ENCODE peak calls at places on chromosomes 12 and 14, in four cellular contexts. X is tibial artery, F is adrenal gland, H is prostate gland. P is an unnamed sample. For H3K9me3, the result is how much of the 10 kb centered on the place peaks cover.

GRCh38 chr12:119614705-119615104 is 21.1 kb downstream of the TMEM233 start:
- DNase-seq in X (no peak), F (no peak), H (no peak), P (no peak)

GRCh38 chr14:46999661-47000060 is 348.1 kb upstream of the RPL10L start:
- DNase-seq in X (no peak), F (no peak), H (no peak), P (no peak)

GRCh38 chr12:51533799-51534198 is 57.2 kb upstream of the SCN8A start:
- DNase-seq in X (no peak), F (no peak), H (no peak), P (no peak)

GRCh38 chr12:5232826-5233500 is 189.3 kb downstream of the KCNA5 start:
- DNase-seq in X (no peak), F (no peak), H (no peak), P (no peak)

GRCh38 chr12:120687570-120688289 is 781 bp downstream of the MLEC start:
- DNase-seq in X (peak), F (no peak), H (no peak), P (peak)

GRCh38 chr14:72401632-72402428 is 469.6 kb downstream of the RGS6 start:
- DNase-seq in X (no peak), F (no peak), H (no peak), P (no peak)

GRCh38 chr12:98574110-98574509 is 19.4 kb upstream of the SLC25A3 start:
- DNase-seq in X (no peak), F (no peak), H (no peak), P (no peak)

GRCh38 chr12:121117226-121117777 is 15.4 kb upstream of the P2RX7 start:
- DNase-seq in X (no peak), F (no peak), H (no peak), P (no peak)

GRCh38 chr12:76144253-76144564 is 59.7 kb upstream of the NAP1L1 start:
- DNase-seq in X (peak), F (no peak), H (no peak), P (peak)

GRCh38 chr12:5295151-5295550 is 136.8 kb upstream of the NTF3 start:
- DNase-seq in X (no peak), F (no peak), H (no peak), P (no peak)

GRCh38 chr14:100281286-100282082 is 24.8 kb downstream of the SLC25A29 start:
- DNase-seq in X (no peak), F (peak), H (no peak), P (no peak)

GRCh38 chr14:55071870-55072640 is 20.6 kb downstream of the MAPK1IP1L start:
- DNase-seq in X (no peak), F (no peak), H (no peak), P (no peak)

GRCh38 chr12:6792522-6793201 is 3.3 kb downstream of the CD4 start:
- DNase-seq in X (peak), F (peak), H (no peak), P (no peak)

GRCh38 chr14:51738754-51739153 is 87.0 kb downstream of the FRMD6 start:
- DNase-seq in X (no peak), F (no peak), H (no peak), P (no peak)

GRCh38 chr14:74706101-74706500 is 6.8 kb downstream of the AREL1 start:
- DNase-seq in X (no peak), F (no peak), H (peak), P (no peak)

GRCh38 chr12:25822281-25822680 is 136.2 kb upstream of the RASSF8 start:
- DNase-seq in X (no peak), F (no peak), H (no peak), P (no peak)

GRCh38 chr14:24055971-24056799 is 4.4 kb downstream of the CARMIL3 start:
- DNase-seq in X (peak), F (no peak), H (no peak), P (no peak)

GRCh38 chr12:49965836-49966235 is 4.2 kb downstream of the AQP5 start:
- DNase-seq in X (no peak), F (no peak), H (no peak), P (no peak)

DNA sequence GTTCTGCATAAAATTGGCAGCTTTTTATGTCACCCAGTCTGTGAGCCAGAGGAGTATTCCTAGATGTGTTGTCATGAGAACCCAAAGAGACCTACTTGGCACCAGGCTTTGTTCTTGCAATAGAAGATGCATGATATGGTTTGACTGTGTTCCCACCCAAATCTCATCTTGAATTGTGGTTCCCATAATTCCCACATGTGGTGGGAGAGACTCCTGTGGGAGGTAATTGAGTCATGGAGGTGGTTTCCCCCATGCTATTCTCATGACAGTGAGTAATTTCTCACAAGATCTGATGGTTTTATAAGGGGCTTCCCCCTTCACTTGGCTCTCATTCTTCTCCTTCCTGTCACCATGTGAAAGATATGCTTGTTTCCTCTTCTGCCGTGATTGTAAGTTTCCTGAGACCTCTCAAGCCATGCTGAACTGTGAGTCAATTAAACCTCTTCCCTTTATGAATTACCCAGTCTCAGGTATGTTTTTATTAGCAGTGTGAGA is 572.0 kb upstream of the ATP2B1 start:
- DNase-seq in X (no peak), F (no peak), H (no peak), P (no peak)
- H3K9me3 ChIP-seq in X (under half), F (under half), H (under half), P (under half)

DNA sequence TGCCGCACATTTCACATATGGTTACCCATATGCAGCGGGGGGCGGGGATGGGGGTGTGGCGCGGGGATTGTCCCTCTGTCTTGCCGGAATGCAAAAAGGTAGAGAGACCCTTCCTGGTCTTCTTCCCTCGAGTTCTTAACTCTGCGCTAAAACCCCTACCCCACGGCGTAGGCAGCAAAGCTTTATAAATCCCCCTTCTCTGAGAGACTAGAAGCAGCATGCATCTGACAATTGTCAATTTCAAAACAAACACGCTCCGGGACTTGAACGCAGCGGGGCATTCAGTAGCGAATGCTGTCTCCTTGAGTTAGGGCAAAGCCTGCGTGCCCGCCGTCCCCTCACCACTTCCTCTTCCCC is 1.8 kb downstream of the PRMT8 start:
- DNase-seq in X (no peak), F (no peak), H (no peak), P (no peak)
- H3K4me3 ChIP-seq in X (no peak), F (no peak), H (no peak), P (no peak)

GRCh38 chr14:105888784-105889665 is 362.6 kb downstream of the TMEM121 start:
- DNase-seq in X (peak), F (peak), H (no peak), P (peak)

GRCh38 chr14:105889666-105890473 is 363.5 kb downstream of the TMEM121 start:
- DNase-seq in X (peak), F (peak), H (no peak), P (no peak)

GRCh38 chr14:105891631-105892452 is 365.5 kb downstream of the TMEM121 start:
- DNase-seq in X (peak), F (peak), H (no peak), P (no peak)

GRCh38 chr14:105891221-105891602 is 364.8 kb downstream of the TMEM121 start:
- DNase-seq in X (peak), F (no peak), H (no peak), P (peak)

DNA sequence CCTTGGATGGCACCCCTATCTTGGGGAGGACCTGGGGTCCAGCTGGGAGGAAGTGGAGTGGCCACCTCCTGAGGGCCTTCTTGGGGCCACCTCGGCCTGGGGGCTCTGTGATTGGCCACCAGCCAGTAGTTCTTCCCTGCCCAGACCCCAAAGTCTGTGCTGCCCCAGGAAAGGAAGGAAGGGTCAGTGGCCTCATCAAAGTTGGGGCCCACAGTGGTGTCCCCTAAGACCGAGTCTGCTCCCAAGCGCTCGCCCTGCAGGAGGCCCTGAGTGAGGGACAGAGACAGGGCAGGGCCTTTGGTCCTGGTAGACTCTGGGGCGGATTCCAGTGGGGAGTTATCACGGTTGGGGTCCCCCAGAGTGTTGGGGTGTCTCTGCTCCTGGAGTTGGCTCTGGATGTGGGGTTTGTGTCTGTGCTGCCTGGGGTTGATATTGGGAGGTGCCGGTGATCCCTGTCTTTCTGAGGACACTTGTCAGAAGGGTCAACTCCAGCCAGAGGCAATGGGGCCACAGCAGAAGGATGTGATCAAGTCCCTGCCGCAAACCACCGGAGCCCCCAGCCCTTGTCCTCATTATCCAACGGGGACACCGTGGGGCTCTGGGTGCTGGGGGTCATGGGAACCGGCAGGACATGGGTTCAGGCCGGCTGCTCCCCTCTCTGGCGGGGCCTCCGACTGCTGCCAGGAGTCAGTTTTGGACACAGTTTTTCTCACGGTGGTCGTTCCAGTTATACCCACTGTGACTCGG is 364.3 kb downstream of the TMEM121 start:
- DNase-seq in X (peak), F (peak), H (no peak), P (no peak)
- H3K9me3 ChIP-seq in X (under half), F (under half), H (under half), P (under half)

GRCh38 chr14:85595981-85596380 is 66.0 kb downstream of the FLRT2 start:
- DNase-seq in X (no peak), F (no peak), H (no peak), P (no peak)
- H3K4me3 ChIP-seq in X (no peak), F (no peak), H (no peak), P (no peak)

GRCh38 chr14:22896760-22897159 is 13.7 kb downstream of the REM2 start:
- DNase-seq in X (no peak), F (no peak), H (no peak), P (no peak)
- H3K9me3 ChIP-seq in X (under half), F (under half), H (under half), P (under half)

GRCh38 chr14:103607039-103607668 is 21.9 kb upstream of the KLC1 start:
- DNase-seq in X (peak), F (peak), H (peak), P (peak)
- H3K4me3 ChIP-seq in X (peak), F (no peak), H (no peak), P (peak)

P was measured in CD8-positive, alpha-beta memory T cell.